ENCODE peak calls at places on chromosomes 12 and 14, in seven cellular contexts. R is upper lobe of left lung, P is ovary, U is transverse colon, T is adrenal gland, G is tibial nerve, A is Peyer's patch. H is an unnamed sample.

GRCh38 chr12:117118838-117119591 is 19.8 kb upstream of the TESC start:
- DNase-seq in R (no peak), P (no peak), U (no peak), T (no peak), G (no peak), A (no peak), H (no peak)

GRCh38 chr12:12019881-12020280 is 50.9 kb upstream of the BCL2L14 start:
- DNase-seq in R (no peak), P (no peak), U (no peak), T (no peak), G (no peak), A (no peak), H (no peak)

GRCh38 chr14:76267322-76268012 is 108.5 kb upstream of the ESRRB start:
- DNase-seq in R (peak), P (peak), U (peak), T (peak), G (peak), A (peak), H (no peak)

GRCh38 chr12:3147260-3147659 is 70.1 kb downstream of the TSPAN9 start:
- DNase-seq in R (no peak), P (no peak), U (no peak), T (no peak), G (no peak), A (peak), H (no peak)

GRCh38 chr12:104643093-104643646 is 186.4 kb downstream of the CHST11 start:
- DNase-seq in R (no peak), P (no peak), U (no peak), T (no peak), G (no peak), A (no peak), H (no peak)

GRCh38 chr12:90000721-90001120 is 292.1 kb upstream of the ATP2B1 start:
- DNase-seq in R (no peak), P (no peak), U (no peak), T (no peak), G (no peak), A (no peak), H (no peak)

GRCh38 chr12:6772331-6772695 is at the start of gene LAG3:
- DNase-seq in R (peak), P (peak), U (peak), T (no peak), G (no peak), A (no peak), H (no peak)

GRCh38 chr12:5258498-5258897 is 173.4 kb upstream of the NTF3 start:
- DNase-seq in R (no peak), P (no peak), U (no peak), T (no peak), G (no peak), A (no peak), H (no peak)

GRCh38 chr12:132286912-132287311 is 42.5 kb downstream of the GALNT9 start:
- DNase-seq in R (peak), P (no peak), U (no peak), T (no peak), G (no peak), A (no peak), H (peak)

GRCh38 chr14:104284107-104284592 is 145.8 kb downstream of the KIF26A start:
- DNase-seq in R (peak), P (peak), U (no peak), T (no peak), G (no peak), A (peak), H (no peak)

GRCh38 chr12:57131896-57132744 is 3.8 kb downstream of the LRP1 start:
- DNase-seq in R (no peak), P (no peak), U (peak), T (no peak), G (no peak), A (no peak), H (no peak)

GRCh38 chr12:75658826-75659823 is 147.7 kb upstream of the KRR1 start:
- DNase-seq in R (no peak), P (no peak), U (no peak), T (no peak), G (no peak), A (no peak), H (peak)

GRCh38 chr12:1528791-1529190 is 65.6 kb downstream of the FBXL14 start:
- DNase-seq in R (no peak), P (no peak), U (no peak), T (no peak), G (no peak), A (no peak), H (no peak)

GRCh38 chr12:128801879-128802391 is 21.8 kb downstream of the SLC15A4 start:
- DNase-seq in R (no peak), P (no peak), U (no peak), T (no peak), G (no peak), A (no peak), H (no peak)
- TF ChIP-seq POLR2A in R (no peak), P (no peak), U (no peak), T (no peak), G (no peak), A (no peak), H (no peak)

GRCh38 chr12:111430418-111431353 is 25.0 kb downstream of the SH2B3 start:
- DNase-seq in R (peak), P (no peak), U (no peak), T (no peak), G (no peak), A (peak), H (no peak)
- TF ChIP-seq POLR2A in R (no peak), P (no peak), U (no peak), T (no peak), G (no peak), A (no peak), H (no peak)

GRCh38 chr12:55727643-55728184 is 1.1 kb downstream of the CD63 start:
- DNase-seq in R (no peak), P (peak), U (peak), T (peak), G (no peak), A (no peak), H (no peak)
- TF ChIP-seq POLR2A in R (no peak), P (no peak), U (peak), T (peak), G (no peak), A (no peak), H (no peak)

GRCh38 chr14:26290007-26290530 is 307.8 kb downstream of the NOVA1 start:
- DNase-seq in R (no peak), P (no peak), U (no peak), T (no peak), G (no peak), A (no peak), H (no peak)

GRCh38 chr14:26293909-26294308 is 303.9 kb downstream of the NOVA1 start:
- DNase-seq in R (no peak), P (no peak), U (no peak), T (no peak), G (no peak), A (no peak), H (no peak)
- TF ChIP-seq POLR2A in R (no peak), P (no peak), U (no peak), T (no peak), G (no peak), A (no peak), H (no peak)

DNA sequence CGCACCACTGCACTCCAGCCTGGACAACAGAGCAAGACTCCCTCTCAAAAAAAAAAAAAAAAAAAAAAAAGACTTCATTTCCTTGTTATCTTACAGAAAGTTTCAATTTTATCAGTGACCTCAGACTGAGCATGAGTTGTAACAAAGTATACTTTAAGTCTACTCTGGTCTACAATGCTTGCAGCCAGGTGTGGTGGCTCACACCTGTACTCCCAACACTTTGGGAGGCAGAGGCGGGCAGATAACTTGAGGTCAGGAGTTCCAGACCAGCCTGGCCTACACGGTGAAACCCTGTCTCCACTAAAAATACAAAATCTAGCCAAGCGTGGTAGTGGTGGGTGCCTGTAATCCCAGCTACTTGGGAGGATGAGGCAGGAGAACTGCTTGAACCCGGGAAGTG is 18.0 kb downstream of the HNRNPC start:
- DNase-seq in R (no peak), P (no peak), U (no peak), T (no peak), G (no peak), A (no peak), H (no peak)
- TF ChIP-seq POLR2A in R (no peak), P (no peak), U (no peak), T (no peak), G (no peak), A (no peak), H (no peak)

DNA sequence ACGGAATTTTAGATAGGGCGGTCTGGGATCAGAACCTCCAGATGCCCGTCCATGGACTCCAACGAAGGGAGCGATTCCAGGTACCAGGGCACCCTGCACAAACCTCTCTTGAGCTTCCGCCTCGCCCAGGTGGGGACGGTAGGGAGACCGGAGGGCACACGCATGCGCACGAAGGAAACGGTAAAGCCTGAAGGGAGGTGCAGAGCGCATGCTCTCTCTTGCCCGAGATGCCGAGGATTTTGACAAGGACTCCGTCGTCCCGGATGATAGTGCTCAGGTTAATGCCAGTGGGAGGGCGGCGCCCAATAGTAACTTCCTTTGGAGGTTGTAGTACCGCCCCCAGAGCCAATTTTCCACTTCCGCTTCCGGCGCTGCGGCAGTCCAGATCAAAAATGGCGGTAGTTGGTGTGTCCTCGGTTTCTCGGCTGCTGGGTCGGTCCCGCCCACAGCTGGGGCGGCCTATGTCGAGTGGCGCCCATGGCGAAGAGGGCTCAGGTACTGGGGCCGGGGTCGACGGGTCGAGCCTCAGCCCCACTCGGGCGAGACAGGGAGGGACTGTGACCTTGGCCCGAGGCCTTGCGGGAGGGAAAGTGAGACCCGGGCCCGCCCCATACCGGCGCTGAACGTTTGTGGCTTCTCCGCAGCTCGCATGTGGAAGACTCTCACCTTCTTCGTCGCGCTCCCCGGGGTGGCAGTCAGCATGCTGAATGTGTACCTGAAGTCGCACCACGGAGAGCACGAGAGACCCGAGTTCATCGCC is at the start of gene COX6A1:
- DNase-seq in R (peak), P (peak), U (peak), T (peak), G (peak), A (peak), H (peak)
- TF ChIP-seq POLR2A in R (peak), P (peak), U (peak), T (peak), G (peak), A (peak), H (peak)

GRCh38 chr14:22556021-22556989 is 32.7 kb downstream of the DAD1 start:
- DNase-seq in R (peak), P (peak), U (peak), T (no peak), G (no peak), A (peak), H (no peak)
- TF ChIP-seq POLR2A in R (no peak), P (no peak), U (no peak), T (no peak), G (no peak), A (peak), H (no peak)

DNA sequence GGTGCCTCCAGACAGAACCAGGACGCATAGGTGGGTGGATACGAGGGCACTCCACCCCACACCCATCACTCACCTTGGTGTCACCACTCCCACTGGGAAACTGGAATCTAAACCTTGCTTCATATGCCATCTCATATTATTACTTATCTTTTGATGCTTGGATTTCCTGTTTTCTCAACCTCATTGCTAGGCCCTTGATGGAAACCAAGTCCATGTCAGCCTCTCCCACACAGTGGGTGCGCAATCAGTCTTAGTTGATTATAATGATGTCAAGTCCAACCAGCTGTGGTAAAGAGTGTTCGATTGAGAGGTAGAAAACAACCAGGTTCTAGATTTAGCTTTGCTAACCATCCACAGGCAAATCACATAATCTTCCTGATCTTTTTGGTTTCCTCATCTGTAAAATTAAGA is 584 bp upstream of the DDHD1 start:
- DNase-seq in R (no peak), P (no peak), U (no peak), T (no peak), G (no peak), A (no peak), H (no peak)
- TF ChIP-seq POLR2A in R (no peak), P (no peak), U (no peak), T (no peak), G (no peak), A (no peak), H (no peak)

GRCh38 chr12:52715416-52715815 is 12.1 kb upstream of the KRT77 start:
- DNase-seq in R (peak), P (no peak), U (peak), T (no peak), G (no peak), A (peak), H (peak)
- TF ChIP-seq POLR2A in R (no peak), P (no peak), U (no peak), T (no peak), G (no peak), A (no peak), H (no peak)

GRCh38 chr14:23284654-23285529 is 1.0 kb downstream of the HOMEZ start:
- DNase-seq in R (no peak), P (peak), U (no peak), T (no peak), G (no peak), A (no peak), H (no peak)

GRCh38 chr14:23285530-23286019 is 357 bp downstream of the HOMEZ start:
- DNase-seq in R (no peak), P (no peak), U (peak), T (peak), G (no peak), A (no peak), H (no peak)

GRCh38 chr14:23281247-23281646 is 4.7 kb downstream of the HOMEZ start:
- DNase-seq in R (no peak), P (no peak), U (no peak), T (no peak), G (no peak), A (no peak), H (no peak)

GRCh38 chr14:23286904-23287479 is 1.1 kb upstream of the HOMEZ start:
- DNase-seq in R (no peak), P (no peak), U (no peak), T (no peak), G (no peak), A (no peak), H (no peak)

DNA sequence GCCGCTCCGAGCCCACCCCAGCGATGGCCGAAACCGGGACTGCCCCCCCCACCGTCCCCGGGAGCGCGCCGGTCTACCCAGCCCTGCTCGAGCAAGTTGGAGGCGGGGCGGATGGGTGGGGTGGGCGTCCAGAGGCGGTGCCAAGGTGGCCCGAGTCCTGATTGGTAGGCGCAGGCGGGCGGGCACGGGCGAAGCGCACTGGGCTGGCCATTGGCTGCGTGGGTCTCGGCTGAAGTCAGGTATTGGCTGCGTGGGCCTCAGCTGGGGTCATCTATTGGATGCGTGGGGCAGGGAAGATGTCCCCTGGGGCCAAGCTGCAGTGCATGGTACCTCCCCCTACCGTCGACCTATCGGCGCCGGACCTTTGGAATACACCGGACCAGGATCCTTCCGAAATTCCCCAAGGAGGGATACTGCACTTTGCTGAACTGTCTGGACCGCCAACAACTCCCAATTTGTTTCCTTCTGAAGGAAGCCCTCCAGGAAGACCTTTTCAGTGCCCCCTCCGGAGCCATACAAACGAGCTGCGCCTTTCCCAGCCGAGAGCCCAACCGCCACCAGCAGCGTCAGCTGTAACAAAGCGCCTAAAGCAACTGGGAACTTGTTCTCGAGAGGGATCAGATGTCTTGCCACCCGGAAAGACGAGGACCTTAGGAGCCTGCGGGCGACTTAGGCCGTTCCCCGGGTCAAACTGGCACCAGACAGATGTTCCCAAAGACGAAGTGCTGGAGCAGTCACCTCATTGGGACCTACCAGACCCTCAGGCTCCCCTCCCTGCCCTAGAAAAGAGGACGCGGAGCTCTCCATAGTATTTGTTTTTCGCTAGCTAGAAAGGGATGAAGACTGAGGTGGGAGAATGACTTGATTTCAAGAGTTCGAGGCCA is at the start of gene HOMEZ:
- DNase-seq in R (peak), P (peak), U (peak), T (peak), G (peak), A (peak), H (peak)
- TF ChIP-seq POLR2A in R (peak), P (peak), U (peak), T (peak), G (peak), A (peak), H (peak)

H was measured in HCT116.